ENCODE peak calls at places on chromosomes 2 and 18, in four cellular contexts. One of them, this sample, is unnamed. For H3K4me1, the result is how much of the 10 kb centered on the place peaks cover.

GRCh38 chr2:150212722-150213171 is 274.7 kb downstream of the RND3 start:
- ATAC-seq in K562: no peak
- ATAC-seq in A549: no peak
- ATAC-seq in HepG2: no peak
- ATAC-seq in this sample: no peak

GRCh38 chr2:88099798-88100488 is 27.9 kb downstream of the FABP1 start:
- ATAC-seq in HepG2: no peak
- ATAC-seq in A549: no peak
- ATAC-seq in K562: peak
- ATAC-seq in this sample: no peak

GRCh38 chr2:188984680-188985079 is 10.5 kb downstream of the COL3A1 start:
- ATAC-seq in K562: no peak
- ATAC-seq in HepG2: no peak
- ATAC-seq in A549: peak
- ATAC-seq in this sample: peak

GRCh38 chr2:207241198-207241597 is 75.5 kb upstream of the KLF7 start:
- ATAC-seq in K562: no peak
- ATAC-seq in HepG2: no peak
- ATAC-seq in A549: no peak
- ATAC-seq in this sample: no peak

GRCh38 chr2:68764041-68764780 is 29.6 kb downstream of the ARHGAP25 start:
- ATAC-seq in K562: no peak
- ATAC-seq in HepG2: no peak
- ATAC-seq in A549: no peak
- ATAC-seq in this sample: no peak

GRCh38 chr2:71794611-71795010 is 341.2 kb downstream of the DYSF start:
- ATAC-seq in A549: no peak
- ATAC-seq in HepG2: no peak
- ATAC-seq in K562: no peak
- ATAC-seq in this sample: no peak

GRCh38 chr2:15811367-15811766 is 129.0 kb upstream of the MYCN start:
- ATAC-seq in K562: no peak
- ATAC-seq in HepG2: no peak
- ATAC-seq in A549: no peak
- ATAC-seq in this sample: no peak

GRCh38 chr18:35155403-35156117 is 85.3 kb upstream of the ZNF397 start:
- ATAC-seq in HepG2: peak
- ATAC-seq in A549: no peak
- ATAC-seq in K562: peak
- ATAC-seq in this sample: no peak

GRCh38 chr2:33877348-33878016 is 278.4 kb upstream of the FAM98A start:
- ATAC-seq in K562: no peak
- ATAC-seq in A549: no peak
- ATAC-seq in HepG2: no peak
- ATAC-seq in this sample: no peak

GRCh38 chr2:109681633-109682032 is 67.5 kb downstream of the SOWAHC start:
- ATAC-seq in K562: no peak
- ATAC-seq in HepG2: no peak
- ATAC-seq in A549: no peak
- ATAC-seq in this sample: no peak

GRCh38 chr18:70047931-70048603 is 100.4 kb upstream of the CD226 start:
- ATAC-seq in A549: no peak
- ATAC-seq in K562: no peak
- ATAC-seq in HepG2: no peak
- ATAC-seq in this sample: no peak

GRCh38 chr2:238895901-238896600 is 48.2 kb downstream of the TWIST2 start:
- ATAC-seq in A549: no peak
- ATAC-seq in K562: no peak
- ATAC-seq in HepG2: peak
- ATAC-seq in this sample: peak

GRCh38 chr18:24006731-24007308 is 7.7 kb upstream of the TTC39C start:
- ATAC-seq in A549: no peak
- ATAC-seq in HepG2: no peak
- ATAC-seq in K562: no peak
- ATAC-seq in this sample: no peak

GRCh38 chr2:122055541-122055940 is 300.1 kb downstream of the TSN start:
- ATAC-seq in HepG2: no peak
- ATAC-seq in K562: no peak
- ATAC-seq in A549: no peak
- ATAC-seq in this sample: no peak

GRCh38 chr18:9022397-9023170 is 79.9 kb upstream of the NDUFV2 start:
- ATAC-seq in K562: peak
- ATAC-seq in HepG2: no peak
- ATAC-seq in A549: no peak
- ATAC-seq in this sample: no peak

GRCh38 chr2:128366746-128367511 is 48.3 kb upstream of the HS6ST1 start:
- ATAC-seq in K562: no peak
- ATAC-seq in HepG2: peak
- ATAC-seq in A549: no peak
- ATAC-seq in this sample: no peak

GRCh38 chr2:110748489-110748867 is 16.1 kb downstream of the ACOXL start:
- ATAC-seq in A549: no peak
- ATAC-seq in K562: no peak
- ATAC-seq in HepG2: no peak
- ATAC-seq in this sample: no peak

GRCh38 chr2:166627893-166628292 is 133.8 kb upstream of the SCN7A start:
- ATAC-seq in K562: no peak
- ATAC-seq in HepG2: peak
- ATAC-seq in A549: no peak
- ATAC-seq in this sample: no peak

GRCh38 chr2:85974395-85974794 is 85.6 kb upstream of the ST3GAL5 start:
- ATAC-seq in A549: no peak
- ATAC-seq in K562: no peak
- ATAC-seq in HepG2: no peak
- ATAC-seq in this sample: peak

GRCh38 chr2:109222825-109223471 is 93.9 kb downstream of the SH3RF3 start:
- ATAC-seq in A549: peak
- ATAC-seq in K562: no peak
- ATAC-seq in HepG2: peak
- ATAC-seq in this sample: no peak

GRCh38 chr18:43661570-43661969 is 384.3 kb upstream of the SYT4 start:
- ATAC-seq in HepG2: no peak
- ATAC-seq in A549: no peak
- ATAC-seq in K562: no peak
- ATAC-seq in this sample: no peak

GRCh38 chr2:100741880-100742814 is 77.8 kb upstream of the NPAS2 start:
- ATAC-seq in K562: no peak
- ATAC-seq in HepG2: peak
- ATAC-seq in A549: peak
- ATAC-seq in this sample: peak

GRCh38 chr2:137493261-137493660 is 471.0 kb upstream of the HNMT start:
- ATAC-seq in K562: no peak
- ATAC-seq in A549: no peak
- ATAC-seq in HepG2: no peak
- ATAC-seq in this sample: no peak

GRCh38 chr2:69456154-69456553 is 18.9 kb upstream of the NFU1 start:
- ATAC-seq in A549: no peak
- ATAC-seq in HepG2: no peak
- ATAC-seq in K562: no peak
- ATAC-seq in this sample: no peak

GRCh38 chr2:75087726-75088125 is 111.6 kb downstream of the TACR1 start:
- ATAC-seq in K562: no peak
- ATAC-seq in A549: no peak
- ATAC-seq in HepG2: no peak
- ATAC-seq in this sample: no peak

GRCh38 chr2:164535280-164536025 is 85.8 kb downstream of the GRB14 start:
- ATAC-seq in HepG2: peak
- ATAC-seq in K562: no peak
- ATAC-seq in A549: no peak
- ATAC-seq in this sample: no peak

GRCh38 chr2:177917169-177917568 is 155.4 kb downstream of the PDE11A start:
- ATAC-seq in HepG2: no peak
- ATAC-seq in A549: no peak
- ATAC-seq in K562: no peak
- ATAC-seq in this sample: no peak

GRCh38 chr2:197869501-197870111 is 65.2 kb downstream of the PLCL1 start:
- ATAC-seq in K562: peak
- ATAC-seq in HepG2: no peak
- ATAC-seq in A549: no peak
- ATAC-seq in this sample: no peak

GRCh38 chr2:197304556-197305011 is 6.0 kb downstream of the ANKRD44 start:
- ATAC-seq in HepG2: no peak
- ATAC-seq in A549: no peak
- ATAC-seq in K562: no peak
- ATAC-seq in this sample: no peak

GRCh38 chr18:58129019-58129374 is 85.0 kb downstream of the NEDD4L start:
- ATAC-seq in A549: no peak
- ATAC-seq in HepG2: peak
- ATAC-seq in K562: no peak
- ATAC-seq in this sample: no peak

GRCh38 chr18:45569566-45569965 is 45.7 kb upstream of the SLC14A2 start:
- ATAC-seq in HepG2: no peak
- ATAC-seq in K562: no peak
- ATAC-seq in A549: no peak
- ATAC-seq in this sample: no peak

GRCh38 chr2:95027369-95027720 is 1.8 kb downstream of the MAL start:
- ATAC-seq in A549: no peak
- ATAC-seq in K562: no peak
- ATAC-seq in HepG2: no peak
- ATAC-seq in this sample: no peak

GRCh38 chr18:77068321-77068841 is 64.2 kb downstream of the MBP start:
- ATAC-seq in HepG2: no peak
- ATAC-seq in K562: no peak
- ATAC-seq in A549: no peak
- ATAC-seq in this sample: no peak

GRCh38 chr18:62210138-62210537 is 23.1 kb downstream of the RELCH start:
- ATAC-seq in A549: no peak
- ATAC-seq in HepG2: no peak
- ATAC-seq in K562: no peak
- ATAC-seq in this sample: no peak

GRCh38 chr2:78056976-78057375 is 534.8 kb upstream of the LRRTM4 start:
- ATAC-seq in K562: no peak
- ATAC-seq in HepG2: no peak
- ATAC-seq in A549: no peak
- ATAC-seq in this sample: no peak

GRCh38 chr2:73972846-73973245 is 11.9 kb upstream of the TET3 start:
- ATAC-seq in A549: no peak
- ATAC-seq in HepG2: no peak
- ATAC-seq in K562: no peak
- ATAC-seq in this sample: no peak

GRCh38 chr2:120499784-120500495 is 154.0 kb downstream of the INHBB start:
- ATAC-seq in A549: no peak
- ATAC-seq in HepG2: peak
- ATAC-seq in K562: no peak
- ATAC-seq in this sample: no peak

GRCh38 chr18:38290229-38290628 is 724.6 kb upstream of the CELF4 start:
- ATAC-seq in K562: no peak
- ATAC-seq in HepG2: no peak
- ATAC-seq in A549: no peak
- ATAC-seq in this sample: no peak

GRCh38 chr2:8049851-8050571 is 631.8 kb upstream of the ID2 start:
- ATAC-seq in A549: no peak
- ATAC-seq in HepG2: no peak
- ATAC-seq in K562: no peak
- ATAC-seq in this sample: no peak
- TF ChIP-seq EP300 in A549: no peak
- TF ChIP-seq EP300 in HepG2: no peak
- TF ChIP-seq EP300 in K562: no peak
- TF ChIP-seq EP300 in this sample: no peak

GRCh38 chr2:11858883-11859282 is 112.5 kb downstream of the LPIN1 start:
- ATAC-seq in K562: no peak
- ATAC-seq in HepG2: no peak
- ATAC-seq in A549: no peak
- ATAC-seq in this sample: no peak
- H3K4me1 ChIP-seq in K562: under half
- H3K4me1 ChIP-seq in HepG2: under half
- H3K4me1 ChIP-seq in A549: under half
- H3K4me1 ChIP-seq in this sample: under half

DNA sequence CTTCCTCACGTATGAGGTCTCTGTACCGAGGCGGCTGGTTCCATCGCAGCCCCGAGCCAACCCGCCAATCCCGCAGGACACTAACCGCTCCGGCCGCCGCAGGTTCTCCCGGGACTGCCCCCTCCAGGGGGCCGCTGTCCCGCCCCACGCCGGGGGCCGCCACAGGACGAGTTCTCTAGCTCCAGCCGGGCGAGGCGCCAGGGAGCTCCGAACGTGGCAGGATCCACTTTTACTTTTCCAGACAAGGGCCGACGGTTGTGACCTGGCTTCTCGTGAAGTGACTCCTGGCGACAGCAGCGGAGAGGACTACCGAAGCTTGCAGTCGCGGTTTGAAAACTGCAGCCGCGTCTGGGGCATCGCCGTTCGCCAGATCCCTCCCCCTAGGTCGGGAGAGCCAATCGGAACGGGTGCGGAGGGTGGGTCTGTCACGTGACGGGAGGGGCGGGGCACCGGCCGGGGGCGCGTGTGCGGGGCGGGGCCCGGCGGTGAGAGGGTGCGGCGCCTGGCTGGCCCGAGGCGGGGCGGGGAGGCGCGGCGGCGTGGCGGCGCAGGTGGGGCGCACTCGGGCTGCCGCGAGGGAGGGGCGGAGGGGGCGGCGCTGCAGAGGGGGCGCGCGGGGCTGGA is at the start of gene STK17B:
- ATAC-seq in HepG2: peak
- ATAC-seq in A549: peak
- ATAC-seq in K562: peak
- ATAC-seq in this sample: peak
- TF ChIP-seq POLR2A in HepG2: peak
- TF ChIP-seq POLR2A in A549: peak
- TF ChIP-seq POLR2A in K562: peak
- TF ChIP-seq POLR2A in this sample: peak

GRCh38 chr18:29351171-29351570 is 1174.2 kb upstream of the CDH2 start:
- ATAC-seq in A549: no peak
- ATAC-seq in K562: no peak
- ATAC-seq in HepG2: no peak
- ATAC-seq in this sample: no peak
- TF ChIP-seq EP300 in A549: no peak
- TF ChIP-seq EP300 in K562: no peak
- TF ChIP-seq EP300 in HepG2: no peak
- TF ChIP-seq EP300 in this sample: no peak

DNA sequence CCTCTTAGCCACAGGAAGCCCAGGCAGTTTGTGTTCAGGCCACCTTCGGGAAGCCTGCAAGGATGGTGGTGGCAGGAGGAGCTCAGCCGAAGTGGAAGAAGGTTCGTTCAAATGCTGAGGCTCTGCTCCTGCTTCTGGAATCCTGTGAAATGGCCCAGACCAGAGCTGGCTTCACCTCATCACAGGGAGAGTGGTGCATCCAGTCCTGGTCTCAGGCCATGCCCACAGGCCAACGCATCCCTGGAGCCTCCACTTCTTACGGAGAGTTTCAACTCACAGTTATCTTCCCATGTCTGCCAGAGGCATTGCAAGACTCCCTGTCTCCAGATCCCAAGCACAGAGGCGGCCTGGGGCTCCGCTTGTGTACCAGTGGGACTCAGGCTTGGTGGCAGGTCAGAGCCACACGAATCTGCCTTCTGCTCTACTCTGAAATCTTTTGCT is 82.3 kb downstream of the NDUFA10 start:
- ATAC-seq in A549: no peak
- ATAC-seq in K562: no peak
- ATAC-seq in HepG2: no peak
- ATAC-seq in this sample: no peak
- H3K4me1 ChIP-seq in A549: under half
- H3K4me1 ChIP-seq in K562: under half
- H3K4me1 ChIP-seq in HepG2: under half
- H3K4me1 ChIP-seq in this sample: under half